ENCODE peak calls at places on chromosome 13, in six cellular contexts. I, J, E, G, P and V are unnamed samples.

GRCh38 chr13:27375686-27376326 is 48.6 kb upstream of the GTF3A start:
- DNase-seq in I (peak; percentile 43), J (peak; percentile 61), E (peak; percentile 22), G (no peak), P (peak; percentile 74), V (no peak)

GRCh38 chr13:30323524-30323923 is 16.2 kb upstream of the KATNAL1 start:
- DNase-seq in I (no peak), J (no peak), E (no peak), G (no peak), P (no peak), V (no peak)

GRCh38 chr13:49314344-49314882 is 66.7 kb downstream of the CDADC1 start:
- DNase-seq in I (no peak), J (no peak), E (no peak), G (no peak), P (no peak), V (no peak)

GRCh38 chr13:81171065-81171647 is 830.2 kb upstream of the SPRY2 start:
- DNase-seq in I (peak; percentile 60), J (no peak), E (peak; percentile 43), G (no peak), P (no peak), V (no peak)

GRCh38 chr13:91401916-91402315 is 3.5 kb downstream of the GPC5 start:
- DNase-seq in I (peak; percentile 77), J (no peak), E (no peak), G (no peak), P (no peak), V (no peak)

GRCh38 chr13:30679483-30680330 is 55.6 kb upstream of the ALOX5AP start:
- DNase-seq in I (peak; percentile 49), J (peak; percentile 29), E (no peak), G (no peak), P (peak; percentile 67), V (no peak)

GRCh38 chr13:80469841-80470378 is 129.0 kb upstream of the SPRY2 start:
- DNase-seq in I (peak; percentile 28), J (no peak), E (no peak), G (no peak), P (no peak), V (no peak)

GRCh38 chr13:85638815-85639393 is 160.3 kb downstream of the SLITRK6 start:
- DNase-seq in I (no peak), J (no peak), E (no peak), G (no peak), P (no peak), V (no peak)

GRCh38 chr13:27772651-27773425 is 19.4 kb upstream of the GSX1 start:
- DNase-seq in I (no peak), J (no peak), E (no peak), G (no peak), P (no peak), V (no peak)

GRCh38 chr13:63297162-63297561 is 1881.5 kb upstream of the PCDH20 start:
- DNase-seq in I (no peak), J (no peak), E (no peak), G (no peak), P (no peak), V (no peak)

GRCh38 chr13:43080199-43080598 is 56.8 kb downstream of the DNAJC15 start:
- DNase-seq in I (no peak), J (no peak), E (no peak), G (no peak), P (no peak), V (no peak)

GRCh38 chr13:76868451-76868850 is 17.8 kb downstream of the KCTD12 start:
- DNase-seq in I (no peak), J (no peak), E (no peak), G (no peak), P (no peak), V (no peak)

GRCh38 chr13:49388256-49388655 is 55.6 kb downstream of the CAB39L start:
- DNase-seq in I (no peak), J (no peak), E (no peak), G (no peak), P (no peak), V (no peak)

GRCh38 chr13:20136781-20137703 is 23.8 kb downstream of the GJA3 start:
- DNase-seq in I (no peak), J (peak; percentile 38), E (no peak), G (no peak), P (peak; percentile 59), V (no peak)

GRCh38 chr13:84303035-84303434 is 420.8 kb upstream of the SLITRK1 start:
- DNase-seq in I (no peak), J (no peak), E (no peak), G (no peak), P (no peak), V (no peak)

GRCh38 chr13:53198699-53199098 is 170.1 kb downstream of the OLFM4 start:
- DNase-seq in I (no peak), J (no peak), E (no peak), G (no peak), P (no peak), V (no peak)

GRCh38 chr13:41774605-41775218 is 186.2 kb downstream of the VWA8 start:
- DNase-seq in I (no peak), J (no peak), E (no peak), G (no peak), P (no peak), V (no peak)

GRCh38 chr13:26502826-26503225 is 54.7 kb upstream of the WASF3 start:
- DNase-seq in I (peak; percentile 66), J (no peak), E (no peak), G (no peak), P (no peak), V (no peak)

GRCh38 chr13:110387451-110388140 is 80.5 kb downstream of the COL4A2 start:
- DNase-seq in I (peak; percentile 35), J (no peak), E (no peak), G (peak; percentile 67), P (no peak), V (no peak)

GRCh38 chr13:44523176-44524017 is 52.7 kb downstream of the TSC22D1 start:
- DNase-seq in I (no peak), J (no peak), E (no peak), G (no peak), P (no peak), V (peak; percentile 26)

GRCh38 chr13:50609016-50609415 is 234.5 kb downstream of the DLEU7 start:
- DNase-seq in I (no peak), J (no peak), E (no peak), G (no peak), P (no peak), V (no peak)

GRCh38 chr13:89227356-89227755 is 1556.2 kb downstream of the SLITRK5 start:
- DNase-seq in I (no peak), J (no peak), E (no peak), G (no peak), P (no peak), V (no peak)

GRCh38 chr13:41052441-41052840 is 8.9 kb upstream of the WBP4 start:
- DNase-seq in I (no peak), J (no peak), E (no peak), G (no peak), P (no peak), V (no peak)

GRCh38 chr13:106418556-106418955 is 116.9 kb downstream of the EFNB2 start:
- DNase-seq in I (no peak), J (no peak), E (no peak), G (no peak), P (no peak), V (peak; percentile 77)

GRCh38 chr13:97762141-97762540 is 191.3 kb upstream of the IPO5 start:
- DNase-seq in I (no peak), J (no peak), E (no peak), G (no peak), P (no peak), V (no peak)

GRCh38 chr13:93522486-93522885 is 295.9 kb downstream of the GPC6 start:
- DNase-seq in I (no peak), J (no peak), E (no peak), G (no peak), P (no peak), V (no peak)

GRCh38 chr13:113964251-113964995 is 9.5 kb downstream of the C13orf46 start:
- DNase-seq in I (no peak), J (no peak), E (no peak), G (no peak), P (no peak), V (no peak)

GRCh38 chr13:29522044-29522685 is 73.3 kb downstream of the SLC7A1 start:
- DNase-seq in I (no peak), J (no peak), E (no peak), G (no peak), P (no peak), V (peak; percentile 86)

GRCh38 chr13:53240316-53240715 is 211.7 kb downstream of the OLFM4 start:
- DNase-seq in I (no peak), J (no peak), E (no peak), G (no peak), P (no peak), V (no peak)

GRCh38 chr13:52848455-52849190 is at the start of gene PCDH8:
- DNase-seq in I (no peak), J (no peak), E (peak; percentile 91), G (peak; percentile 65), P (no peak), V (no peak)

GRCh38 chr13:79711631-79712030 is 230.7 kb downstream of the NDFIP2 start:
- DNase-seq in I (no peak), J (no peak), E (no peak), G (no peak), P (no peak), V (no peak)

GRCh38 chr13:112776971-112777370 is 87.1 kb downstream of the ATP11A start:
- DNase-seq in I (no peak), J (no peak), E (no peak), G (no peak), P (no peak), V (no peak)

GRCh38 chr13:85312071-85312470 is 487.1 kb downstream of the SLITRK6 start:
- DNase-seq in I (no peak), J (no peak), E (no peak), G (no peak), P (no peak), V (no peak)

GRCh38 chr13:112579310-112579843 is 8.6 kb downstream of the TUBGCP3 start:
- DNase-seq in I (no peak), J (no peak), E (no peak), G (no peak), P (no peak), V (no peak)

GRCh38 chr13:42815686-42816085 is 34.3 kb downstream of the FAM216B start:
- DNase-seq in I (no peak), J (no peak), E (no peak), G (no peak), P (no peak), V (no peak)